ENCODE peak calls at places on chromosomes 4 and X, in eight cellular contexts. One of them, this sample, is unnamed.

GRCh38 chr4:182729527-182729926 is 187.7 kb downstream of the DCTD start:
- DNase-seq in suprapubic skin: no peak
- DNase-seq in GM13976: no peak
- DNase-seq in GM12865: no peak
- DNase-seq in NCI-H774: no peak
- DNase-seq in HT1080: no peak
- DNase-seq in HCT116: no peak
- DNase-seq in Right ventricle myocardium inferior: no peak
- DNase-seq in this sample: no peak

GRCh38 chr4:165502919-165503907 is 124.4 kb downstream of the CPE start:
- DNase-seq in suprapubic skin: no peak
- DNase-seq in GM13976: peak
- DNase-seq in GM12865: no peak
- DNase-seq in NCI-H774: no peak
- DNase-seq in HT1080: peak
- DNase-seq in HCT116: peak
- DNase-seq in Right ventricle myocardium inferior: no peak
- DNase-seq in this sample: no peak

GRCh38 chr4:77052352-77052751 is 23.4 kb downstream of the CCNI start:
- DNase-seq in suprapubic skin: no peak
- DNase-seq in GM13976: no peak
- DNase-seq in GM12865: peak
- DNase-seq in NCI-H774: no peak
- DNase-seq in HT1080: peak
- DNase-seq in HCT116: peak
- DNase-seq in Right ventricle myocardium inferior: no peak
- DNase-seq in this sample: no peak

GRCh38 chr4:143402776-143403550 is 66.3 kb downstream of the GAB1 start:
- DNase-seq in suprapubic skin: no peak
- DNase-seq in GM13976: no peak
- DNase-seq in GM12865: peak
- DNase-seq in NCI-H774: no peak
- DNase-seq in HT1080: no peak
- DNase-seq in HCT116: no peak
- DNase-seq in Right ventricle myocardium inferior: no peak
- DNase-seq in this sample: no peak

GRCh38 chr4:166169111-166169510 is 296.1 kb downstream of the TLL1 start:
- DNase-seq in suprapubic skin: no peak
- DNase-seq in GM13976: peak
- DNase-seq in GM12865: peak
- DNase-seq in NCI-H774: no peak
- DNase-seq in HT1080: no peak
- DNase-seq in HCT116: peak
- DNase-seq in Right ventricle myocardium inferior: no peak
- DNase-seq in this sample: no peak

GRCh38 chr4:8580321-8581093 is at the start of gene GPR78:
- DNase-seq in suprapubic skin: no peak
- DNase-seq in GM13976: peak
- DNase-seq in GM12865: no peak
- DNase-seq in NCI-H774: no peak
- DNase-seq in HT1080: no peak
- DNase-seq in HCT116: no peak
- DNase-seq in Right ventricle myocardium inferior: no peak
- DNase-seq in this sample: no peak

GRCh38 chr4:40190880-40191815 is 5.7 kb upstream of the RHOH start:
- DNase-seq in suprapubic skin: no peak
- DNase-seq in GM13976: no peak
- DNase-seq in GM12865: peak
- DNase-seq in NCI-H774: peak
- DNase-seq in HT1080: no peak
- DNase-seq in HCT116: no peak
- DNase-seq in Right ventricle myocardium inferior: no peak
- DNase-seq in this sample: no peak

GRCh38 chr4:152220201-152220666 is 315.7 kb downstream of the FBXW7 start:
- DNase-seq in suprapubic skin: no peak
- DNase-seq in GM13976: no peak
- DNase-seq in GM12865: peak
- DNase-seq in NCI-H774: no peak
- DNase-seq in HT1080: peak
- DNase-seq in HCT116: no peak
- DNase-seq in Right ventricle myocardium inferior: no peak
- DNase-seq in this sample: no peak

GRCh38 chr4:59553063-59553738 is 1646.9 kb upstream of the ADGRL3 start:
- DNase-seq in suprapubic skin: no peak
- DNase-seq in GM13976: peak
- DNase-seq in GM12865: peak
- DNase-seq in NCI-H774: no peak
- DNase-seq in HT1080: peak
- DNase-seq in HCT116: no peak
- DNase-seq in Right ventricle myocardium inferior: no peak
- DNase-seq in this sample: no peak

GRCh38 chrX:124594017-124594651 is 247.8 kb downstream of the SH2D1A start:
- DNase-seq in suprapubic skin: no peak
- DNase-seq in GM13976: no peak
- DNase-seq in GM12865: no peak
- DNase-seq in NCI-H774: no peak
- DNase-seq in HT1080: peak
- DNase-seq in HCT116: no peak
- DNase-seq in Right ventricle myocardium inferior: no peak
- DNase-seq in this sample: no peak

GRCh38 chr4:42152507-42153504 is at the start of gene BEND4:
- DNase-seq in suprapubic skin: no peak
- DNase-seq in GM13976: peak
- DNase-seq in GM12865: no peak
- DNase-seq in NCI-H774: no peak
- DNase-seq in HT1080: no peak
- DNase-seq in HCT116: no peak
- DNase-seq in Right ventricle myocardium inferior: no peak
- DNase-seq in this sample: no peak

GRCh38 chr4:140884431-140885058 is 128.4 kb upstream of the TBC1D9 start:
- DNase-seq in suprapubic skin: no peak
- DNase-seq in GM13976: peak
- DNase-seq in GM12865: peak
- DNase-seq in NCI-H774: no peak
- DNase-seq in HT1080: peak
- DNase-seq in HCT116: peak
- DNase-seq in Right ventricle myocardium inferior: no peak
- DNase-seq in this sample: no peak

GRCh38 chrX:83145910-83146309 is 362.2 kb upstream of the POU3F4 start:
- DNase-seq in suprapubic skin: no peak
- DNase-seq in GM13976: no peak
- DNase-seq in GM12865: no peak
- DNase-seq in NCI-H774: no peak
- DNase-seq in HT1080: no peak
- DNase-seq in HCT116: no peak
- DNase-seq in Right ventricle myocardium inferior: no peak
- DNase-seq in this sample: no peak

GRCh38 chrX:154368630-154369452 is 5.6 kb downstream of the FLNA start:
- DNase-seq in suprapubic skin: peak
- DNase-seq in GM13976: peak
- DNase-seq in GM12865: peak
- DNase-seq in NCI-H774: peak
- DNase-seq in HT1080: peak
- DNase-seq in HCT116: peak
- DNase-seq in Right ventricle myocardium inferior: peak
- DNase-seq in this sample: peak

GRCh38 chr4:109658871-109659410 is 44.3 kb downstream of the CASP6 start:
- DNase-seq in suprapubic skin: no peak
- DNase-seq in GM13976: no peak
- DNase-seq in GM12865: no peak
- DNase-seq in NCI-H774: no peak
- DNase-seq in HT1080: no peak
- DNase-seq in HCT116: no peak
- DNase-seq in Right ventricle myocardium inferior: no peak
- DNase-seq in this sample: no peak

GRCh38 chr4:75598390-75598789 is 31.9 kb downstream of the CDKL2 start:
- DNase-seq in suprapubic skin: no peak
- DNase-seq in GM13976: no peak
- DNase-seq in GM12865: peak
- DNase-seq in NCI-H774: no peak
- DNase-seq in HT1080: peak
- DNase-seq in HCT116: no peak
- DNase-seq in Right ventricle myocardium inferior: no peak
- DNase-seq in this sample: no peak

GRCh38 chrX:18931972-18932371 is 51.9 kb downstream of the PHKA2 start:
- DNase-seq in suprapubic skin: no peak
- DNase-seq in GM13976: peak
- DNase-seq in GM12865: peak
- DNase-seq in NCI-H774: no peak
- DNase-seq in HT1080: peak
- DNase-seq in HCT116: no peak
- DNase-seq in Right ventricle myocardium inferior: no peak
- DNase-seq in this sample: no peak

GRCh38 chrX:137052641-137053235 is 18.9 kb upstream of the GPR101 start:
- DNase-seq in suprapubic skin: peak
- DNase-seq in GM13976: peak
- DNase-seq in GM12865: no peak
- DNase-seq in NCI-H774: peak
- DNase-seq in HT1080: no peak
- DNase-seq in HCT116: no peak
- DNase-seq in Right ventricle myocardium inferior: no peak
- DNase-seq in this sample: no peak

GRCh38 chr4:170088686-170089085 is 1.1 kb downstream of the AADAT start:
- DNase-seq in suprapubic skin: no peak
- DNase-seq in GM13976: no peak
- DNase-seq in GM12865: no peak
- DNase-seq in NCI-H774: no peak
- DNase-seq in HT1080: no peak
- DNase-seq in HCT116: no peak
- DNase-seq in Right ventricle myocardium inferior: no peak
- DNase-seq in this sample: no peak

GRCh38 chr4:92303621-92304027 is at the start of gene GRID2:
- DNase-seq in suprapubic skin: no peak
- DNase-seq in GM13976: peak
- DNase-seq in GM12865: no peak
- DNase-seq in NCI-H774: peak
- DNase-seq in HT1080: no peak
- DNase-seq in HCT116: peak
- DNase-seq in Right ventricle myocardium inferior: peak
- DNase-seq in this sample: no peak

GRCh38 chr4:42360158-42360557 is 37.1 kb upstream of the SHISA3 start:
- DNase-seq in suprapubic skin: no peak
- DNase-seq in GM13976: no peak
- DNase-seq in GM12865: no peak
- DNase-seq in NCI-H774: no peak
- DNase-seq in HT1080: no peak
- DNase-seq in HCT116: no peak
- DNase-seq in Right ventricle myocardium inferior: no peak
- DNase-seq in this sample: no peak

GRCh38 chr4:89121711-89122387 is 10.5 kb downstream of the TIGD2 start:
- DNase-seq in suprapubic skin: no peak
- DNase-seq in GM13976: no peak
- DNase-seq in GM12865: no peak
- DNase-seq in NCI-H774: no peak
- DNase-seq in HT1080: peak
- DNase-seq in HCT116: no peak
- DNase-seq in Right ventricle myocardium inferior: no peak
- DNase-seq in this sample: no peak

GRCh38 chr4:110886856-110887255 is 264.0 kb upstream of the PITX2 start:
- DNase-seq in suprapubic skin: no peak
- DNase-seq in GM13976: no peak
- DNase-seq in GM12865: no peak
- DNase-seq in NCI-H774: no peak
- DNase-seq in HT1080: no peak
- DNase-seq in HCT116: no peak
- DNase-seq in Right ventricle myocardium inferior: no peak
- DNase-seq in this sample: no peak

This sample was measured in omental fat pad.